ENCODE peak calls at places on chromosome 6, in five cellular contexts. One of them, this sample, is unnamed.

GRCh38 chr6:84842526-84843161 is 78.2 kb upstream of the TBX18 start:
- DNase-seq in MCF 10A: peak
- DNase-seq in fibroblast of lung: no peak
- DNase-seq in RWPE2: no peak
- DNase-seq in psoas muscle: no peak
- DNase-seq in this sample: no peak

GRCh38 chr6:161238076-161238869 is 35.6 kb downstream of the AGPAT4 start:
- DNase-seq in fibroblast of lung: peak
- DNase-seq in psoas muscle: no peak
- DNase-seq in MCF 10A: peak
- DNase-seq in RWPE2: no peak
- DNase-seq in this sample: no peak

GRCh38 chr6:169172946-169173345 is 80.7 kb downstream of the THBS2 start:
- DNase-seq in psoas muscle: no peak
- DNase-seq in fibroblast of lung: no peak
- DNase-seq in MCF 10A: no peak
- DNase-seq in RWPE2: no peak
- DNase-seq in this sample: no peak

GRCh38 chr6:106927531-106928398 is 46.8 kb downstream of the CD24 start:
- DNase-seq in RWPE2: no peak
- DNase-seq in fibroblast of lung: peak
- DNase-seq in MCF 10A: peak
- DNase-seq in psoas muscle: no peak
- DNase-seq in this sample: peak

GRCh38 chr6:163398796-163399195 is 15.7 kb upstream of the QKI start:
- DNase-seq in RWPE2: no peak
- DNase-seq in psoas muscle: peak
- DNase-seq in MCF 10A: no peak
- DNase-seq in fibroblast of lung: no peak
- DNase-seq in this sample: no peak

GRCh38 chr6:12339808-12340487 is 49.8 kb downstream of the EDN1 start:
- DNase-seq in psoas muscle: no peak
- DNase-seq in MCF 10A: no peak
- DNase-seq in fibroblast of lung: no peak
- DNase-seq in RWPE2: no peak
- DNase-seq in this sample: no peak

GRCh38 chr6:55917756-55918415 is 42.5 kb upstream of the BMP5 start:
- DNase-seq in MCF 10A: no peak
- DNase-seq in fibroblast of lung: no peak
- DNase-seq in RWPE2: no peak
- DNase-seq in psoas muscle: no peak
- DNase-seq in this sample: no peak

GRCh38 chr6:53043626-53044025 is 21.6 kb upstream of the FBXO9 start:
- DNase-seq in fibroblast of lung: peak
- DNase-seq in RWPE2: no peak
- DNase-seq in psoas muscle: no peak
- DNase-seq in MCF 10A: no peak
- DNase-seq in this sample: no peak

GRCh38 chr6:40966860-40967259 is 72.2 kb downstream of the UNC5CL start:
- DNase-seq in RWPE2: no peak
- DNase-seq in MCF 10A: no peak
- DNase-seq in psoas muscle: no peak
- DNase-seq in fibroblast of lung: no peak
- DNase-seq in this sample: no peak

GRCh38 chr6:89909991-89910390 is 15.7 kb downstream of the GJA10 start:
- DNase-seq in RWPE2: no peak
- DNase-seq in MCF 10A: no peak
- DNase-seq in fibroblast of lung: no peak
- DNase-seq in psoas muscle: no peak
- DNase-seq in this sample: no peak

GRCh38 chr6:101294051-101294638 is 99.4 kb upstream of the GRIK2 start:
- DNase-seq in RWPE2: no peak
- DNase-seq in MCF 10A: no peak
- DNase-seq in fibroblast of lung: peak
- DNase-seq in psoas muscle: no peak
- DNase-seq in this sample: no peak

GRCh38 chr6:137637161-137637560 is 143.0 kb upstream of the OLIG3 start:
- DNase-seq in RWPE2: no peak
- DNase-seq in MCF 10A: peak
- DNase-seq in fibroblast of lung: peak
- DNase-seq in psoas muscle: no peak
- DNase-seq in this sample: no peak

GRCh38 chr6:131532476-131533108 is 40.4 kb upstream of the ARG1 start:
- DNase-seq in psoas muscle: no peak
- DNase-seq in MCF 10A: no peak
- DNase-seq in RWPE2: no peak
- DNase-seq in fibroblast of lung: no peak
- DNase-seq in this sample: no peak

GRCh38 chr6:13272131-13273046 is 55.9 kb downstream of the TBC1D7 start:
- DNase-seq in RWPE2: no peak
- DNase-seq in psoas muscle: peak
- DNase-seq in MCF 10A: no peak
- DNase-seq in fibroblast of lung: peak
- DNase-seq in this sample: no peak

GRCh38 chr6:89690944-89691324 is 52.4 kb upstream of the LYRM2 start:
- DNase-seq in fibroblast of lung: no peak
- DNase-seq in psoas muscle: no peak
- DNase-seq in RWPE2: no peak
- DNase-seq in MCF 10A: no peak
- DNase-seq in this sample: no peak

GRCh38 chr6:162778603-162779002 is 50.8 kb downstream of the PACRG start:
- DNase-seq in RWPE2: no peak
- DNase-seq in MCF 10A: no peak
- DNase-seq in psoas muscle: no peak
- DNase-seq in fibroblast of lung: no peak
- DNase-seq in this sample: no peak

GRCh38 chr6:38483526-38483925 is 156.2 kb downstream of the BTBD9 start:
- DNase-seq in MCF 10A: no peak
- DNase-seq in fibroblast of lung: no peak
- DNase-seq in RWPE2: no peak
- DNase-seq in psoas muscle: no peak
- DNase-seq in this sample: no peak

GRCh38 chr6:150753404-150754184 is 111.9 kb upstream of the MTHFD1L start:
- DNase-seq in psoas muscle: no peak
- DNase-seq in RWPE2: no peak
- DNase-seq in MCF 10A: no peak
- DNase-seq in fibroblast of lung: no peak
- DNase-seq in this sample: no peak

GRCh38 chr6:135901776-135902524 is 50.4 kb downstream of the PDE7B start:
- DNase-seq in fibroblast of lung: peak
- DNase-seq in MCF 10A: peak
- DNase-seq in psoas muscle: peak
- DNase-seq in RWPE2: no peak
- DNase-seq in this sample: no peak

GRCh38 chr6:104639671-104640070 is 220.0 kb downstream of the HACE1 start:
- DNase-seq in MCF 10A: peak
- DNase-seq in RWPE2: no peak
- DNase-seq in psoas muscle: no peak
- DNase-seq in fibroblast of lung: peak
- DNase-seq in this sample: no peak

GRCh38 chr6:117545161-117545595 is 57.1 kb downstream of the GOPC start:
- DNase-seq in RWPE2: peak
- DNase-seq in MCF 10A: peak
- DNase-seq in psoas muscle: no peak
- DNase-seq in fibroblast of lung: peak
- DNase-seq in this sample: no peak

GRCh38 chr6:139439278-139439813 is 64.9 kb upstream of the CITED2 start:
- DNase-seq in psoas muscle: no peak
- DNase-seq in MCF 10A: peak
- DNase-seq in RWPE2: no peak
- DNase-seq in fibroblast of lung: no peak
- DNase-seq in this sample: no peak

GRCh38 chr6:152124432-152125074 is 317.1 kb downstream of the ESR1 start:
- DNase-seq in RWPE2: no peak
- DNase-seq in fibroblast of lung: peak
- DNase-seq in psoas muscle: no peak
- DNase-seq in MCF 10A: peak
- DNase-seq in this sample: no peak
- TF ChIP-seq CTCF in RWPE2: peak
- TF ChIP-seq CTCF in fibroblast of lung: peak
- TF ChIP-seq CTCF in psoas muscle: peak
- TF ChIP-seq CTCF in MCF 10A: peak
- TF ChIP-seq CTCF in this sample: peak

DNA sequence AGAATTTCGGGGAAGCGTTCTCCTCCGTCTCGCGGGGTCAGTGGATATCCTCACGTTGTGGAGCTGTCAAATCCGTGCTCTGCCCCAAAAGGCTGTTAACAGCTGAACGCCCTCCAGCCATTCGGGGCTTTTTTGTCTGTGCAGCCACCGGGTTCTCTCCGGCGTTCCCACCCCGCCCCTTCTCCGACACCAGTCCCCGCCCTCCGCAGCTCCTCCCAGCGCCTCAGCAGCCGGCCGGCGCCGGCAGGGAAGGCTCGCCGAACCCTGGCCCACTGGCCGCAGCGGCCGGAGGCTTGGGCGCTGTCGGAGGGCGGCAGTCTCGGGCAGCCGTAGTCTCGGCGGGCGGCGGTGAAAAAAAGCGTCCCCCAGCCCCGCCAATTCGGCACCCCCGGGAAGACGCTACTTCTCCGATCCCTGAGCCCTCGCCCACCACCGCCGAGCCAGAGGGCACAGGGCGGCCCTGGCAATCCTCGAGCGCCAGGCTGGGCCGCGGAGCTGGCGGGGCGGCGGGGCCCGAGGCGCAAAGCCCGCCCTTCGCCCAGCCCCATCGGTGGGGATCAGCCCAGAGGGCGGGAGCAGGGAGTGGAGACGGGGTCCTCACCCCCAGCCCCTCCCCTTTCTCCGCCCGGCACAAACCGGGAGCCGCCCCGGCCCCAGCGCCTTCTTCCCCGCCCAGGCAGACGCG is at the start of gene SESN1:
- DNase-seq in psoas muscle: peak
- DNase-seq in MCF 10A: peak
- DNase-seq in RWPE2: peak
- DNase-seq in fibroblast of lung: peak
- DNase-seq in this sample: peak
- TF ChIP-seq CTCF in psoas muscle: no peak
- TF ChIP-seq CTCF in MCF 10A: no peak
- TF ChIP-seq CTCF in RWPE2: no peak
- TF ChIP-seq CTCF in fibroblast of lung: no peak
- TF ChIP-seq CTCF in this sample: no peak

DNA sequence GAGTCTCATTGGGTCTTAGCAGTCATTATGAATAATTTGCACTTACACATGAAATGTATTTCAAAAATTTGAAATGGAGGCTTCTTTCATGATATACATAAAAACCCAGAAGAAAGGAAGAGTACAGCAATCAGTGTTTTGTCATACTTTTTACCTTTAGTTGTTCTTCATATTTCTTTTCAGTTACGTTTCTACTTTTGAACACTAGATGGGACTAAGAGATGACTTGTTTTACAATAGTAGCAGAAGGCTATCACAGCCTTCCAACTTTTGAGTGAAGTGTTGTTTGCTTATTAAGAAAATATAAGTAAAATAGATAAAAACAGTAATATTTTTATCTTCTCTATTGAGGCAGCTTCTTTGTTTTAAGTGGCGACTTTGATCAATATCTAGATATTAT is 58.1 kb downstream of the L3MBTL3 start:
- DNase-seq in MCF 10A: no peak
- DNase-seq in fibroblast of lung: peak
- DNase-seq in psoas muscle: no peak
- DNase-seq in RWPE2: no peak
- DNase-seq in this sample: no peak
- TF ChIP-seq CTCF in MCF 10A: no peak
- TF ChIP-seq CTCF in fibroblast of lung: peak
- TF ChIP-seq CTCF in psoas muscle: no peak
- TF ChIP-seq CTCF in RWPE2: peak
- TF ChIP-seq CTCF in this sample: no peak

GRCh38 chr6:108779521-108779920 is 68.7 kb upstream of the ARMC2 start:
- DNase-seq in psoas muscle: no peak
- DNase-seq in fibroblast of lung: no peak
- DNase-seq in RWPE2: no peak
- DNase-seq in MCF 10A: no peak
- DNase-seq in this sample: no peak

GRCh38 chr6:108768792-108769524 is 79.3 kb upstream of the ARMC2 start:
- DNase-seq in RWPE2: no peak
- DNase-seq in fibroblast of lung: no peak
- DNase-seq in psoas muscle: no peak
- DNase-seq in MCF 10A: no peak
- DNase-seq in this sample: no peak

GRCh38 chr6:108771421-108771820 is 76.8 kb upstream of the ARMC2 start:
- DNase-seq in MCF 10A: no peak
- DNase-seq in fibroblast of lung: peak
- DNase-seq in psoas muscle: no peak
- DNase-seq in RWPE2: no peak
- DNase-seq in this sample: no peak

GRCh38 chr6:108778421-108779186 is 69.6 kb upstream of the ARMC2 start:
- DNase-seq in MCF 10A: no peak
- DNase-seq in RWPE2: no peak
- DNase-seq in psoas muscle: no peak
- DNase-seq in fibroblast of lung: no peak
- DNase-seq in this sample: no peak

DNA sequence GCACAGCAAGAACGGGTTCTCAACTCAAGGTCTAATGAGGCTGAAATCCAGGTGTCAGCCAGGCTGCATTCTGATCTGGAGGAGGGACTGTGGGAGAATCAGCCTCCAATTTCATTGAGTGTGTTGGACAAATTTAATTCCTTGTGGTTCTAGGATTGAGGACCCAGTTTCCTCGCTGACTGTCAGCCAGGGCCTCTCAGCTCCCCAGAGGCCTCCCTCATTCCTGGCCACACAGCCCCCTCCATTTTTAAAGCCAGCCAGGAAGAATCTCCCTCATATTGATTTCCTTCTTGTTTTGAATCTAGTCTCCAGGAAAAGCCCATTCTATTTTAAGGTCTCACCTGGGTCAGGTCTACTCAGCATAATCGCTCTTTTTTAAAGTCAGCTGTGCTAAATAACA is 73.7 kb upstream of the ARMC2 start:
- DNase-seq in psoas muscle: no peak
- DNase-seq in fibroblast of lung: no peak
- DNase-seq in RWPE2: no peak
- DNase-seq in MCF 10A: no peak
- DNase-seq in this sample: no peak
- TF ChIP-seq CTCF in psoas muscle: no peak
- TF ChIP-seq CTCF in fibroblast of lung: no peak
- TF ChIP-seq CTCF in RWPE2: no peak
- TF ChIP-seq CTCF in MCF 10A: no peak
- TF ChIP-seq CTCF in this sample: no peak